ENCODE peak calls at places on chromosomes 4 and X, in ten cellular contexts. One of them, this sample, is unnamed.

GRCh38 chrX:70664726-70665125 is 220.1 kb downstream of the DLG3 start:
- DNase-seq in adrenal gland: no peak
- DNase-seq in GM06990: no peak
- DNase-seq in right atrium auricular region: no peak
- DNase-seq in AG10803: peak; percentile 21
- DNase-seq in kidney: no peak
- DNase-seq in heart right ventricle: no peak
- DNase-seq in tibial artery: no peak
- DNase-seq in AG09309: no peak
- DNase-seq in fibroblast of the aortic adventitia: peak; percentile 55
- DNase-seq in this sample: peak; percentile 44

GRCh38 chr4:139628184-139629012 is 37.2 kb upstream of the MGST2 start:
- DNase-seq in adrenal gland: no peak
- DNase-seq in GM06990: no peak
- DNase-seq in right atrium auricular region: no peak
- DNase-seq in AG10803: no peak
- DNase-seq in kidney: no peak
- DNase-seq in heart right ventricle: no peak
- DNase-seq in tibial artery: no peak
- DNase-seq in AG09309: no peak
- DNase-seq in fibroblast of the aortic adventitia: no peak
- DNase-seq in this sample: no peak

GRCh38 chr4:16226816-16227461 is 668 bp upstream of the TAPT1 start:
- DNase-seq in adrenal gland: peak; percentile 71
- DNase-seq in GM06990: peak; percentile 65
- DNase-seq in right atrium auricular region: peak; percentile 69
- DNase-seq in AG10803: peak; percentile 23
- DNase-seq in kidney: peak; percentile 87
- DNase-seq in heart right ventricle: peak; percentile 62
- DNase-seq in tibial artery: peak; percentile 82
- DNase-seq in AG09309: no peak
- DNase-seq in fibroblast of the aortic adventitia: no peak
- DNase-seq in this sample: peak; percentile 19

GRCh38 chr4:102564399-102564921 is 63.3 kb downstream of the NFKB1 start:
- DNase-seq in adrenal gland: no peak
- DNase-seq in GM06990: peak; percentile 68
- DNase-seq in right atrium auricular region: no peak
- DNase-seq in AG10803: peak; percentile 69
- DNase-seq in kidney: no peak
- DNase-seq in heart right ventricle: no peak
- DNase-seq in tibial artery: no peak
- DNase-seq in AG09309: peak; percentile 13
- DNase-seq in fibroblast of the aortic adventitia: peak; percentile 73
- DNase-seq in this sample: peak; percentile 88

GRCh38 chr4:63296773-63297172 is 1112.5 kb downstream of the TECRL start:
- DNase-seq in adrenal gland: no peak
- DNase-seq in GM06990: no peak
- DNase-seq in right atrium auricular region: no peak
- DNase-seq in AG10803: no peak
- DNase-seq in kidney: no peak
- DNase-seq in heart right ventricle: no peak
- DNase-seq in tibial artery: no peak
- DNase-seq in AG09309: no peak
- DNase-seq in fibroblast of the aortic adventitia: no peak
- DNase-seq in this sample: no peak

GRCh38 chrX:149687991-149688390 is 23.9 kb upstream of the MAGEA11 start:
- DNase-seq in adrenal gland: no peak
- DNase-seq in GM06990: no peak
- DNase-seq in right atrium auricular region: no peak
- DNase-seq in AG10803: no peak
- DNase-seq in kidney: no peak
- DNase-seq in heart right ventricle: no peak
- DNase-seq in tibial artery: no peak
- DNase-seq in AG09309: no peak
- DNase-seq in fibroblast of the aortic adventitia: no peak
- DNase-seq in this sample: no peak

GRCh38 chrX:13432776-13433605 is 113.1 kb upstream of the ATXN3L start:
- DNase-seq in adrenal gland: no peak
- DNase-seq in GM06990: no peak
- DNase-seq in right atrium auricular region: no peak
- DNase-seq in AG10803: peak; percentile 86
- DNase-seq in kidney: no peak
- DNase-seq in heart right ventricle: no peak
- DNase-seq in tibial artery: no peak
- DNase-seq in AG09309: no peak
- DNase-seq in fibroblast of the aortic adventitia: peak; percentile 89
- DNase-seq in this sample: peak; percentile 90

GRCh38 chrX:124388562-124388961 is 42.2 kb downstream of the SH2D1A start:
- DNase-seq in adrenal gland: peak; percentile 41
- DNase-seq in GM06990: no peak
- DNase-seq in right atrium auricular region: peak; percentile 62
- DNase-seq in AG10803: peak; percentile 46
- DNase-seq in kidney: peak; percentile 50
- DNase-seq in heart right ventricle: peak; percentile 26
- DNase-seq in tibial artery: no peak
- DNase-seq in AG09309: peak; percentile 14
- DNase-seq in fibroblast of the aortic adventitia: peak; percentile 62
- DNase-seq in this sample: peak; percentile 56

GRCh38 chr4:1396806-1397455 is 9.3 kb downstream of the NKX1-1 start:
- DNase-seq in adrenal gland: no peak
- DNase-seq in GM06990: no peak
- DNase-seq in right atrium auricular region: no peak
- DNase-seq in AG10803: no peak
- DNase-seq in kidney: peak; percentile 51
- DNase-seq in heart right ventricle: no peak
- DNase-seq in tibial artery: peak; percentile 48
- DNase-seq in AG09309: no peak
- DNase-seq in fibroblast of the aortic adventitia: no peak
- DNase-seq in this sample: no peak

GRCh38 chr4:98222306-98222705 is 38.9 kb upstream of the RAP1GDS1 start:
- DNase-seq in adrenal gland: no peak
- DNase-seq in GM06990: no peak
- DNase-seq in right atrium auricular region: no peak
- DNase-seq in AG10803: no peak
- DNase-seq in kidney: no peak
- DNase-seq in heart right ventricle: no peak
- DNase-seq in tibial artery: no peak
- DNase-seq in AG09309: no peak
- DNase-seq in fibroblast of the aortic adventitia: peak; percentile 40
- DNase-seq in this sample: no peak

GRCh38 chr4:139735381-139736256 is 70.0 kb downstream of the MGST2 start:
- DNase-seq in adrenal gland: peak; percentile 47
- DNase-seq in GM06990: no peak
- DNase-seq in right atrium auricular region: peak; percentile 57
- DNase-seq in AG10803: peak; percentile 8
- DNase-seq in kidney: peak; percentile 83
- DNase-seq in heart right ventricle: no peak
- DNase-seq in tibial artery: no peak
- DNase-seq in AG09309: no peak
- DNase-seq in fibroblast of the aortic adventitia: peak; percentile 7
- DNase-seq in this sample: peak; percentile 12

GRCh38 chr4:138406881-138407280 is 164.7 kb upstream of the SLC7A11 start:
- DNase-seq in adrenal gland: no peak
- DNase-seq in GM06990: no peak
- DNase-seq in right atrium auricular region: no peak
- DNase-seq in AG10803: peak; percentile 47
- DNase-seq in kidney: no peak
- DNase-seq in heart right ventricle: no peak
- DNase-seq in tibial artery: no peak
- DNase-seq in AG09309: peak; percentile 16
- DNase-seq in fibroblast of the aortic adventitia: peak; percentile 51
- DNase-seq in this sample: peak; percentile 35
- H3K4me3 ChIP-seq in adrenal gland: no peak overlapping the region
- H3K4me3 ChIP-seq in GM06990: no peak overlapping the region
- H3K4me3 ChIP-seq in right atrium auricular region: no peak overlapping the region
- H3K4me3 ChIP-seq in AG10803: no peak overlapping the region
- H3K4me3 ChIP-seq in kidney: no peak overlapping the region
- H3K4me3 ChIP-seq in heart right ventricle: no peak overlapping the region
- H3K4me3 ChIP-seq in tibial artery: no peak overlapping the region
- H3K4me3 ChIP-seq in AG09309: no peak overlapping the region
- H3K4me3 ChIP-seq in fibroblast of the aortic adventitia: no peak overlapping the region
- H3K4me3 ChIP-seq in this sample: no peak overlapping the region

DNA sequence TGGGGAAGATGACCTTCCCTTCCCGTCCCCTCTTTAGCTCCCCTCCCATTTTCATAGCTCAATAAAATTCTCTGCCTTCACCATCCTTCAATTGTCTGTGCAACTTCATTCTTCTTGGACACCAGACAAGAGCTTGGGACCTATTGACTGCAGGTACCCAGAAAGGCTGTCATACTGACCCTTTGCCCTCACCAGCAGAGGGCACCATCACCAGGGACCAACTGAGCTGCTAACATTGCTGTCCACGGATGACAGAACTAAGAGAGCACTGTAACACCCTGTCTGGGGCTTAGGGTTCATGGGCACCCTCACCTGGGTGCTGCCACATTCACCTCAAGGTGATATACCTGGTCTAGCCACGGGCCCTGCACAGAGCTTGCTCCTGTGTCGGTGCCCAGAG is 141.3 kb upstream of the VCX3B start:
- DNase-seq in adrenal gland: no peak
- DNase-seq in GM06990: no peak
- DNase-seq in right atrium auricular region: no peak
- DNase-seq in AG10803: no peak
- DNase-seq in kidney: no peak
- DNase-seq in heart right ventricle: no peak
- DNase-seq in tibial artery: no peak
- DNase-seq in AG09309: no peak
- DNase-seq in fibroblast of the aortic adventitia: no peak
- DNase-seq in this sample: no peak
- TF ChIP-seq CTCF in adrenal gland: no peak
- TF ChIP-seq CTCF in GM06990: peak; percentile 16
- TF ChIP-seq CTCF in right atrium auricular region: no peak
- TF ChIP-seq CTCF in AG10803: no peak
- TF ChIP-seq CTCF in kidney: no peak
- TF ChIP-seq CTCF in heart right ventricle: no peak
- TF ChIP-seq CTCF in tibial artery: no peak
- TF ChIP-seq CTCF in AG09309: no peak
- TF ChIP-seq CTCF in fibroblast of the aortic adventitia: no peak
- TF ChIP-seq CTCF in this sample: no peak

GRCh38 chrX:68824152-68824433 is 4.7 kb upstream of the EFNB1 start:
- DNase-seq in adrenal gland: no peak
- DNase-seq in GM06990: no peak
- DNase-seq in right atrium auricular region: no peak
- DNase-seq in AG10803: no peak
- DNase-seq in kidney: no peak
- DNase-seq in heart right ventricle: no peak
- DNase-seq in tibial artery: no peak
- DNase-seq in AG09309: no peak
- DNase-seq in fibroblast of the aortic adventitia: no peak
- DNase-seq in this sample: no peak

GRCh38 chrX:68820476-68821110 is 8.2 kb upstream of the EFNB1 start:
- DNase-seq in adrenal gland: no peak
- DNase-seq in GM06990: no peak
- DNase-seq in right atrium auricular region: no peak
- DNase-seq in AG10803: no peak
- DNase-seq in kidney: no peak
- DNase-seq in heart right ventricle: no peak
- DNase-seq in tibial artery: no peak
- DNase-seq in AG09309: no peak
- DNase-seq in fibroblast of the aortic adventitia: no peak
- DNase-seq in this sample: no peak

GRCh38 chrX:68823413-68824151 is 5.2 kb upstream of the EFNB1 start:
- DNase-seq in adrenal gland: no peak
- DNase-seq in GM06990: no peak
- DNase-seq in right atrium auricular region: no peak
- DNase-seq in AG10803: no peak
- DNase-seq in kidney: no peak
- DNase-seq in heart right ventricle: no peak
- DNase-seq in tibial artery: no peak
- DNase-seq in AG09309: no peak
- DNase-seq in fibroblast of the aortic adventitia: no peak
- DNase-seq in this sample: no peak

GRCh38 chrX:68822641-68823410 is 6.0 kb upstream of the EFNB1 start:
- DNase-seq in adrenal gland: peak; percentile 39
- DNase-seq in GM06990: no peak
- DNase-seq in right atrium auricular region: no peak
- DNase-seq in AG10803: peak; percentile 48
- DNase-seq in kidney: peak; percentile 81
- DNase-seq in heart right ventricle: no peak
- DNase-seq in tibial artery: no peak
- DNase-seq in AG09309: no peak
- DNase-seq in fibroblast of the aortic adventitia: peak; percentile 72
- DNase-seq in this sample: peak; percentile 64

DNA sequence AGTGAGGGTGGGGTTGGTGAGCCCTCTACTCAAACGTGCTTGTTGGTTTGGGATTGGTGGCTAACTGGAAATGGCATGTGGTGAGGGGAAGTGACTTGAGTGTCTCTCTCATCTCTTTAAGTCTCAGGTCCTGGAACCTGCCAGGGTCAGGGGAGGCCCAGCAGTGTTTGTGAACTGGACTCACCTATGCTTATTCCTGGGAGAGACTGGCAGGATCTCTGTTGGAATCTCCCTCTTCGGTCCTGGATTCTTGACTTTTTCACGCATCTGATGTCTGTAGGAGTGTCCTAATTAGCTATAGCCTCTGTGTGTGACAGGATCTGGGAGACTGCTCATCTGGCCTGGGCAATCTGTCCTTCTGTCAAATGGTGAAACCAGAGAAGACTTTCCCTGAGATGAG is 7.2 kb upstream of the EFNB1 start:
- DNase-seq in adrenal gland: no peak
- DNase-seq in GM06990: no peak
- DNase-seq in right atrium auricular region: no peak
- DNase-seq in AG10803: no peak
- DNase-seq in kidney: no peak
- DNase-seq in heart right ventricle: no peak
- DNase-seq in tibial artery: no peak
- DNase-seq in AG09309: no peak
- DNase-seq in fibroblast of the aortic adventitia: no peak
- DNase-seq in this sample: no peak
- H3K4me3 ChIP-seq in adrenal gland: no peak overlapping the region
- H3K4me3 ChIP-seq in GM06990: no peak overlapping the region
- H3K4me3 ChIP-seq in right atrium auricular region: no peak overlapping the region
- H3K4me3 ChIP-seq in AG10803: no peak overlapping the region
- H3K4me3 ChIP-seq in kidney: no peak overlapping the region
- H3K4me3 ChIP-seq in heart right ventricle: no peak overlapping the region
- H3K4me3 ChIP-seq in tibial artery: no peak overlapping the region
- H3K4me3 ChIP-seq in AG09309: no peak overlapping the region
- H3K4me3 ChIP-seq in fibroblast of the aortic adventitia: no peak overlapping the region
- H3K4me3 ChIP-seq in this sample: no peak overlapping the region

DNA sequence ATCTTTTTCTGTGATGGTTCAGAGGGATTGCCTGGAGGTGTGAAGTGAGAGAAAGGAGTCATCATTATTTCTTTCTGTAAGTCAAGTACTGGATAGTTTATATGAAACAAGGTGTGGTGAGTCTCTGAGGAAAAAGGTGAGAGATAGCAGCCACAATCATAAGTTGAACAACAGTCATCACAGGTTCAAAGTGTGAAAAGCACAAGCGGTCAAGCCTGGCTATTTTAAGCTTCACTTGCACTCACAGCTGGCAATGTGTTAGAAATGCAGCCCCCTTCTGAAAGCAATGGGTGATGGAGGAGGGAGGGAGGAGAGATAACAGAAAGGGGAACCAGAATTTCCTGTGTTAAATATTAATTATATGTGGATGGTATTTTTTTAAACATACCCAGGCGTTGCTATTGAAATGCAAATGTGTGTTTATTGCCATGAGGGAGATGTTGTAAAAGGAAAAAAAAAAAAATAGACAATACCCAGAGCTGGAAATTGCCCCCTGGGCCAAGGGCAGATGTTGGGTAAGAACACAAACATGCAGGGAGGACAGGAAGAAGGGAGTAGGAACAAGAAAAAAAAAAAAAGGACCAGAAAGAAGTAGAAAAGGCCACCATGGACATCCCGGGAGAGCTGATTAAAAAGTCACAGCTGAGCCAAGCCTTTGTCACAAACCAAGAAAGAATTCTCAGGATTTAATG is 26.8 kb upstream of the BMP3 start:
- DNase-seq in adrenal gland: no peak
- DNase-seq in GM06990: peak; percentile 41
- DNase-seq in right atrium auricular region: no peak
- DNase-seq in AG10803: no peak
- DNase-seq in kidney: no peak
- DNase-seq in heart right ventricle: no peak
- DNase-seq in tibial artery: no peak
- DNase-seq in AG09309: no peak
- DNase-seq in fibroblast of the aortic adventitia: no peak
- DNase-seq in this sample: no peak
- TF ChIP-seq CTCF in adrenal gland: no peak
- TF ChIP-seq CTCF in GM06990: no peak
- TF ChIP-seq CTCF in right atrium auricular region: no peak
- TF ChIP-seq CTCF in AG10803: no peak
- TF ChIP-seq CTCF in kidney: no peak
- TF ChIP-seq CTCF in heart right ventricle: no peak
- TF ChIP-seq CTCF in tibial artery: no peak
- TF ChIP-seq CTCF in AG09309: no peak
- TF ChIP-seq CTCF in fibroblast of the aortic adventitia: no peak
- TF ChIP-seq CTCF in this sample: no peak

This sample was measured in fibroblast of mammary gland.